ENCODE peak calls at places on chromosomes 4 and X, in four cellular contexts. S is HTR-8/SVneo, A is D341Med, R is choroid plexus epithelial cell. X is an unnamed sample.

GRCh38 chrX:130174051-130174704 is 2.4 kb downstream of the RAB33A start:
- DNase-seq in S (no peak), A (no peak), R (peak; percentile 55), X (no peak)

GRCh38 chr4:100208964-100209363 is 18.7 kb upstream of the DDIT4L start:
- DNase-seq in S (no peak), A (no peak), R (no peak), X (no peak)

GRCh38 chr4:152382057-152382785 is 153.7 kb downstream of the FBXW7 start:
- DNase-seq in S (no peak), A (no peak), R (peak; percentile 49), X (no peak)

GRCh38 chrX:48530736-48531135 is 8.8 kb upstream of the TBC1D25 start:
- DNase-seq in S (no peak), A (no peak), R (no peak), X (no peak)

GRCh38 chr4:2136736-2137135 is 77.6 kb downstream of the NAT8L start:
- DNase-seq in S (no peak), A (no peak), R (no peak), X (no peak)

GRCh38 chr4:168188754-168189153 is 96.4 kb downstream of the ANXA10 start:
- DNase-seq in S (no peak), A (no peak), R (no peak), X (no peak)

GRCh38 chr4:146709956-146710355 is 71.3 kb downstream of the POU4F2 start:
- DNase-seq in S (no peak), A (no peak), R (no peak), X (no peak)

GRCh38 chr4:94158883-94159282 is 48.8 kb upstream of the SMARCAD1 start:
- DNase-seq in S (no peak), A (no peak), R (no peak), X (no peak)

GRCh38 chr4:107740381-107740780 is 20.3 kb upstream of the PAPSS1 start:
- DNase-seq in S (no peak), A (no peak), R (peak; percentile 69), X (no peak)

GRCh38 chrX:85114171-85114570 is 110.5 kb downstream of the APOOL start:
- DNase-seq in S (no peak), A (no peak), R (no peak), X (no peak)

GRCh38 chr4:151922306-151922705 is 161.5 kb upstream of the GATB start:
- DNase-seq in S (no peak), A (no peak), R (peak; percentile 2), X (no peak)